ENCODE peak calls at places on chromosomes 7 and 10, in six cellular contexts. One of them, this sample, is unnamed.

GRCh38 chr10:126041804-126042231 is 145.5 kb downstream of the FANK1 start:
- DNase-seq in naive thymus-derived CD4-positive, alpha-beta T cell: peak; percentile 53
- DNase-seq in adipocyte: no peak
- DNase-seq in OCI-LY7: peak; percentile 76
- DNase-seq in transverse colon: peak; percentile 71
- DNase-seq in uterus: peak; percentile 61
- DNase-seq in this sample: peak; percentile 76

GRCh38 chr10:3002304-3002703 is 65.0 kb upstream of the PFKP start:
- DNase-seq in naive thymus-derived CD4-positive, alpha-beta T cell: no peak
- DNase-seq in adipocyte: no peak
- DNase-seq in OCI-LY7: no peak
- DNase-seq in transverse colon: no peak
- DNase-seq in uterus: no peak
- DNase-seq in this sample: no peak

GRCh38 chr7:156025675-156026074 is 213.4 kb upstream of the SHH start:
- DNase-seq in naive thymus-derived CD4-positive, alpha-beta T cell: no peak
- DNase-seq in adipocyte: no peak
- DNase-seq in OCI-LY7: no peak
- DNase-seq in transverse colon: no peak
- DNase-seq in uterus: no peak
- DNase-seq in this sample: no peak

GRCh38 chr10:47266602-47267001 is 33.4 kb upstream of the GDF10 start:
- DNase-seq in naive thymus-derived CD4-positive, alpha-beta T cell: no peak
- DNase-seq in adipocyte: no peak
- DNase-seq in OCI-LY7: no peak
- DNase-seq in transverse colon: peak; percentile 1
- DNase-seq in uterus: no peak
- DNase-seq in this sample: no peak

GRCh38 chr7:76515999-76516443 is 5.7 kb downstream of the UPK3B start:
- DNase-seq in naive thymus-derived CD4-positive, alpha-beta T cell: peak; percentile 16
- DNase-seq in adipocyte: peak; percentile 58
- DNase-seq in OCI-LY7: peak; percentile 17
- DNase-seq in transverse colon: peak; percentile 48
- DNase-seq in uterus: no peak
- DNase-seq in this sample: no peak

GRCh38 chr7:107230334-107230733 is 61.5 kb downstream of the HBP1 start:
- DNase-seq in naive thymus-derived CD4-positive, alpha-beta T cell: no peak
- DNase-seq in adipocyte: no peak
- DNase-seq in OCI-LY7: no peak
- DNase-seq in transverse colon: no peak
- DNase-seq in uterus: no peak
- DNase-seq in this sample: no peak

GRCh38 chr10:35335718-35336083 is 608 bp upstream of the CCNY start:
- DNase-seq in naive thymus-derived CD4-positive, alpha-beta T cell: peak; percentile 7
- DNase-seq in adipocyte: no peak
- DNase-seq in OCI-LY7: peak; percentile 43
- DNase-seq in transverse colon: peak; percentile 20
- DNase-seq in uterus: no peak
- DNase-seq in this sample: peak; percentile 22

GRCh38 chr10:78121801-78122200 is 88.1 kb downstream of the RPS24 start:
- DNase-seq in naive thymus-derived CD4-positive, alpha-beta T cell: no peak
- DNase-seq in adipocyte: no peak
- DNase-seq in OCI-LY7: no peak
- DNase-seq in transverse colon: no peak
- DNase-seq in uterus: no peak
- DNase-seq in this sample: no peak

GRCh38 chr10:58358947-58359346 is 24.1 kb downstream of the UBE2D1 start:
- DNase-seq in naive thymus-derived CD4-positive, alpha-beta T cell: no peak
- DNase-seq in adipocyte: no peak
- DNase-seq in OCI-LY7: no peak
- DNase-seq in transverse colon: no peak
- DNase-seq in uterus: no peak
- DNase-seq in this sample: no peak

GRCh38 chr7:74292757-74293576 is 3.8 kb downstream of the CLIP2 start:
- DNase-seq in naive thymus-derived CD4-positive, alpha-beta T cell: no peak
- DNase-seq in adipocyte: no peak
- DNase-seq in OCI-LY7: no peak
- DNase-seq in transverse colon: peak; percentile 87
- DNase-seq in uterus: no peak
- DNase-seq in this sample: no peak

GRCh38 chr7:139762886-139763285 is 14.9 kb downstream of the HIPK2 start:
- DNase-seq in naive thymus-derived CD4-positive, alpha-beta T cell: no peak
- DNase-seq in adipocyte: peak; percentile 60
- DNase-seq in OCI-LY7: no peak
- DNase-seq in transverse colon: no peak
- DNase-seq in uterus: no peak
- DNase-seq in this sample: no peak
- H3K4me1 ChIP-seq in naive thymus-derived CD4-positive, alpha-beta T cell: peaks cover 27% of the 10 kb centered on the region
- H3K4me1 ChIP-seq in adipocyte: peaks cover 22% of the 10 kb centered on the region
- H3K4me1 ChIP-seq in OCI-LY7: peaks cover 12% of the 10 kb centered on the region
- H3K4me1 ChIP-seq in transverse colon: peaks cover 14% of the 10 kb centered on the region
- H3K4me1 ChIP-seq in uterus: no peaks in the 10 kb centered on the region
- H3K4me1 ChIP-seq in this sample: peaks cover 50% of the 10 kb centered on the region

DNA sequence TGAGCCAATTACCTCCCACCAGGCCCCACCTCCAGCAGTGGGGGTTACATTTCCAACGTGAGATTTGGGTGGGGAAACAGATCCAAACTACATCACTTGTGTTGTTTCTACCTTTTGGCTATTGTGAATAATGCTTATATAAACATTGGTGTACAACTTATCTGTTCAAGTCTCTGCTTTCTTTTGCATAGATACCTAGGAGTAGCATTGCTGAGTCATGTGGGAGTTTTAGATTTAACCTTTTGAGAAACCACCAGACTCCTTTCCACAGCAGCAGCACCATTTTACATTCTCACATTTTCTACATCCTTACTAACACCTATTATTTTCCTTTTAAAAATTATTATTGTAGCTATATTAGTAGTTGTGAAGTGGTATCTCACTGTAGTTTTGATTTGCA is 14.4 kb upstream of the FRA10AC1 start:
- DNase-seq in naive thymus-derived CD4-positive, alpha-beta T cell: no peak
- DNase-seq in adipocyte: no peak
- DNase-seq in OCI-LY7: no peak
- DNase-seq in transverse colon: no peak
- DNase-seq in uterus: no peak
- DNase-seq in this sample: no peak
- H3K4me1 ChIP-seq in naive thymus-derived CD4-positive, alpha-beta T cell: no peaks in the 10 kb centered on the region
- H3K4me1 ChIP-seq in adipocyte: no peaks in the 10 kb centered on the region
- H3K4me1 ChIP-seq in OCI-LY7: peaks cover 10% of the 10 kb centered on the region
- H3K4me1 ChIP-seq in transverse colon: no peaks in the 10 kb centered on the region
- H3K4me1 ChIP-seq in uterus: no peaks in the 10 kb centered on the region
- H3K4me1 ChIP-seq in this sample: no peaks in the 10 kb centered on the region

GRCh38 chr10:91464500-91464899 is 54.4 kb downstream of the HECTD2 start:
- DNase-seq in naive thymus-derived CD4-positive, alpha-beta T cell: no peak
- DNase-seq in adipocyte: no peak
- DNase-seq in OCI-LY7: no peak
- DNase-seq in transverse colon: no peak
- DNase-seq in uterus: no peak
- DNase-seq in this sample: no peak
- H3K4me1 ChIP-seq in naive thymus-derived CD4-positive, alpha-beta T cell: no peaks in the 10 kb centered on the region
- H3K4me1 ChIP-seq in adipocyte: no peaks in the 10 kb centered on the region
- H3K4me1 ChIP-seq in OCI-LY7: no peaks in the 10 kb centered on the region
- H3K4me1 ChIP-seq in transverse colon: no peaks in the 10 kb centered on the region
- H3K4me1 ChIP-seq in uterus: no peaks in the 10 kb centered on the region
- H3K4me1 ChIP-seq in this sample: no peaks in the 10 kb centered on the region

DNA sequence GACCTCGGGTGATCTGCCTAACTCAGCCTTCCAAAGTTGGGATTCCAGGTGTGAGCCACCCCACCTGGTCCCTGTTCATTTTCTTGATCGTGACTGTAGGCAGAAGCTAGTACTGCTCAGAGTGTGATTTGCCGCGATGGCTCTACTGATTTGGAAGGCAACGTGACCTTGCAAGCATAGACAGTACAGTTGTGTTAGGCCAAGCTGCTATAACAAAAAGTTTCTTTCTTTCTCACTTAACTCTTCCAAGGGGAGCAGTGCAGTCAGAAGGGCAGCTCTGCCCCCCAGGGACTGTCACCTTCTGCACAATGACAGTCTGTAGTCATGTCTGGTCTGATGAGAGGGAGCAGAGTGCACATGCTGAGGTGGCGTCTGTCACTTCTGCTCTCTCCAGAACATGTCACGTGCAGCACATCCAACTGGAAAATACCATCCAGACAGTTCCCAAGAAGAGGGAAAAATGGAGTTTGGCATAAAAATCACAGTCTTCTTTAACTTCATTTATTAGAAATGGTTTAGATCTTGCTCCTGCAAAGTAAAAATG is 10.9 kb downstream of the OTUD1 start:
- DNase-seq in naive thymus-derived CD4-positive, alpha-beta T cell: no peak
- DNase-seq in adipocyte: no peak
- DNase-seq in OCI-LY7: no peak
- DNase-seq in transverse colon: no peak
- DNase-seq in uterus: no peak
- DNase-seq in this sample: no peak
- H3K4me1 ChIP-seq in naive thymus-derived CD4-positive, alpha-beta T cell: peaks cover 6% of the 10 kb centered on the region
- H3K4me1 ChIP-seq in adipocyte: no peaks in the 10 kb centered on the region
- H3K4me1 ChIP-seq in OCI-LY7: peaks cover 41% of the 10 kb centered on the region
- H3K4me1 ChIP-seq in transverse colon: no peaks in the 10 kb centered on the region
- H3K4me1 ChIP-seq in uterus: no peaks in the 10 kb centered on the region
- H3K4me1 ChIP-seq in this sample: peaks cover 9% of the 10 kb centered on the region

DNA sequence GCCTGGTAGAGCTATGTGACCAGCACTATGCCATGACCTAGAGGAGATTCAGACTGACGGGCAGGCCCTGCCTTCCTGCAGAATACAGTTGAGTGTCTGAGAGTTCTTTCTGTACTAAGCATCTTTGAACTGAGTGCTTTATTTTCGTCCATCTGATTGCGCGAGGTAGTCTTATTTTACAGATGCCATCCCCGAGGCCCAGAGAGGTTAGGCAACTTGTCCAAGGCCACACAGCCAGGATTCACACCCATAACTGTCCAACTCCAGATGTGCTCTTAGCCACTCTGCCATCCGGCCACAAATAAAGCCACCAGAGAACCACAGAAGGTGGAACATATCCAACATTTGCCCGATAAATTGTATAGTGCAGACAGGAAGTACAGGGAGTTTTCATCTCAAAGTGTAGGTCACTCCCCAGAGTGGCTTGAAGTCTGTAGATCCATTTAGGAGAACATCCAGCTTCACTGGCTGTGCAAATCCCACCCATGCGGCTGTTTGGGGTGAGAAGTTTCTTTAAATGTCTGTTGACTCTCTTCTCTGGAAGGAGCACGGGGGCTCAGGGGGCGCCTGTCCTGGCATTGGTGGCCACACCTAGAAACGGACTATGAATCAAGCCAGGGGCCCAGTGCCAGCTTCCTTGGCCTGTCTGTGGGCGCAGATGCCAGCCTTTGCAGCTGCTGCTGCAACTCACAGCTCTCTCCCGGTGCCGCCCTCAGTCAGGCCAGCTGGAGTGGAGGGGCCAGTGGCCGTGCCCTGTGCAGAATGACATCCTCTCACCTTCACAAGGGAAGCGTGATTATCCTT is 11.1 kb downstream of the CHST3 start:
- DNase-seq in naive thymus-derived CD4-positive, alpha-beta T cell: no peak
- DNase-seq in adipocyte: peak; percentile 46
- DNase-seq in OCI-LY7: no peak
- DNase-seq in transverse colon: peak; percentile 55
- DNase-seq in uterus: no peak
- DNase-seq in this sample: peak; percentile 96
- H3K4me1 ChIP-seq in naive thymus-derived CD4-positive, alpha-beta T cell: no peaks in the 10 kb centered on the region
- H3K4me1 ChIP-seq in adipocyte: peaks cover 99% of the 10 kb centered on the region
- H3K4me1 ChIP-seq in OCI-LY7: no peaks in the 10 kb centered on the region
- H3K4me1 ChIP-seq in transverse colon: peaks cover 33% of the 10 kb centered on the region
- H3K4me1 ChIP-seq in uterus: peaks cover 5% of the 10 kb centered on the region
- H3K4me1 ChIP-seq in this sample: peaks cover 100% of the 10 kb centered on the region

GRCh38 chr7:22561895-22562593 is 62.1 kb upstream of the STEAP1B start:
- DNase-seq in naive thymus-derived CD4-positive, alpha-beta T cell: no peak
- DNase-seq in adipocyte: no peak
- DNase-seq in OCI-LY7: no peak
- DNase-seq in transverse colon: no peak
- DNase-seq in uterus: no peak
- DNase-seq in this sample: no peak
- H3K4me1 ChIP-seq in naive thymus-derived CD4-positive, alpha-beta T cell: peaks cover 23% of the 10 kb centered on the region
- H3K4me1 ChIP-seq in adipocyte: peaks cover 57% of the 10 kb centered on the region
- H3K4me1 ChIP-seq in OCI-LY7: peaks cover 31% of the 10 kb centered on the region
- H3K4me1 ChIP-seq in transverse colon: peaks cover 7% of the 10 kb centered on the region
- H3K4me1 ChIP-seq in uterus: no peaks in the 10 kb centered on the region
- H3K4me1 ChIP-seq in this sample: peaks cover 29% of the 10 kb centered on the region

This sample was measured in gastrocnemius medialis.